ENCODE peak calls at places on chromosomes 3 and 15, in ten cellular contexts. U is activated naive CD8-positive, alpha-beta T cell treated with anti-CD3 and anti-CD28 coated beads for 36 hours; S is Calu3; O is cardiac muscle cell; X is T-helper 1 cell; W is AG10803; T is hepatocyte; D is GM23338; E is NCI-H774; C is heart right ventricle. P is an unnamed sample.

GRCh38 chr3:152203677-152204076 is 65.1 kb upstream of the MBNL1 start:
- DNase-seq in D (no peak), E (no peak), X (no peak), T (no peak), W (peak), O (peak), U (no peak), C (no peak), S (no peak), P (no peak)

GRCh38 chr15:87347806-87348515 is 908.6 kb downstream of the NTRK3 start:
- DNase-seq in X (no peak), O (no peak), U (no peak), T (no peak), E (no peak), D (no peak), S (no peak), C (no peak), W (no peak), P (no peak)

GRCh38 chr3:46960081-46960701 is 16.4 kb downstream of the CCDC12 start:
- DNase-seq in W (peak), D (peak), E (no peak), U (no peak), O (peak), C (no peak), S (peak), X (no peak), T (peak), P (no peak)

GRCh38 chr3:187066228-187066995 is 72.9 kb downstream of the RPL39L start:
- DNase-seq in S (peak), D (peak), E (no peak), U (peak), W (no peak), T (peak), C (peak), X (peak), O (peak), P (peak)

GRCh38 chr15:51801391-51801835 is 28.0 kb upstream of the TMOD3 start:
- DNase-seq in W (peak), O (peak), D (peak), E (no peak), X (no peak), S (peak), C (peak), T (peak), U (no peak), P (no peak)

GRCh38 chr3:14253022-14253761 is 74.6 kb downstream of the LSM3 start:
- DNase-seq in E (no peak), O (peak), U (no peak), X (no peak), S (no peak), T (peak), W (peak), C (no peak), D (no peak), P (no peak)

GRCh38 chr3:102449341-102449740 is 14.5 kb downstream of the ZPLD1 start:
- DNase-seq in C (no peak), E (no peak), X (no peak), T (no peak), W (no peak), D (no peak), O (peak), S (no peak), U (no peak), P (no peak)

GRCh38 chr3:57228734-57229505 is 1.4 kb downstream of the APPL1 start:
- DNase-seq in W (peak), S (no peak), O (peak), D (no peak), C (no peak), U (no peak), T (peak), X (peak), E (no peak), P (no peak)

GRCh38 chr3:69009559-69010410 is 3.7 kb downstream of the EOGT start:
- DNase-seq in X (no peak), S (no peak), T (peak), D (peak), W (peak), E (no peak), U (no peak), O (peak), C (no peak), P (no peak)

GRCh38 chr3:157573281-157573680 is 70.1 kb upstream of the VEPH1 start:
- DNase-seq in W (peak), E (no peak), O (peak), U (no peak), S (no peak), D (no peak), X (no peak), T (no peak), C (no peak), P (no peak)

GRCh38 chr15:57521503-57521902 is 70.2 kb upstream of the MYZAP start:
- DNase-seq in W (no peak), D (no peak), E (no peak), X (no peak), O (no peak), T (no peak), S (no peak), U (no peak), C (no peak), P (no peak)

GRCh38 chr3:169365993-169366915 is 297.3 kb downstream of the MECOM start:
- DNase-seq in D (no peak), X (no peak), T (no peak), E (peak), O (no peak), W (no peak), C (no peak), U (no peak), S (no peak), P (no peak)

GRCh38 chr3:10614160-10614559 is 108.8 kb upstream of the ATP2B2 start:
- DNase-seq in E (no peak), D (no peak), O (no peak), W (no peak), U (no peak), T (no peak), S (no peak), C (no peak), X (no peak), P (no peak)

GRCh38 chr15:42994546-42994945 is 74.0 kb upstream of the TTBK2 start:
- DNase-seq in C (no peak), E (no peak), T (no peak), W (peak), X (no peak), D (no peak), U (no peak), S (no peak), O (peak), P (no peak)

GRCh38 chr3:127688416-127689265 is 15.9 kb downstream of the ABTB1 start:
- DNase-seq in D (no peak), S (no peak), O (peak), T (peak), X (no peak), W (peak), U (no peak), C (no peak), E (no peak), P (no peak)

GRCh38 chr3:41321642-41321980 is 122.3 kb downstream of the CTNNB1 start:
- DNase-seq in S (no peak), E (no peak), O (no peak), C (no peak), X (no peak), D (no peak), W (no peak), T (no peak), U (no peak), P (no peak)